ENCODE peak calls at places on chromosomes 2 and 18, in five cellular contexts. R is GM23338, K is uterus, F is A549, L is MM.1S. Y is an unnamed sample. For H3K4me1, the result is how much of the 10 kb centered on the place peaks cover.

GRCh38 chr18:24293254-24293653 is 104.4 kb downstream of the OSBPL1A start:
- DNase-seq in R (peak), K (no peak), F (no peak), L (no peak), Y (no peak)

GRCh38 chr2:230739961-230740360 is 27.3 kb downstream of the CAB39 start:
- DNase-seq in R (no peak), K (no peak), F (no peak), L (no peak), Y (no peak)

GRCh38 chr18:36583155-36583745 is 245.6 kb downstream of the TPGS2 start:
- DNase-seq in R (peak), K (no peak), F (no peak), L (no peak), Y (no peak)

GRCh38 chr2:96099861-96100798 is 16.2 kb downstream of the ADRA2B start:
- DNase-seq in R (peak), K (peak), F (no peak), L (no peak), Y (peak)

GRCh38 chr18:42413870-42414269 is 458.8 kb downstream of the PIK3C3 start:
- DNase-seq in R (no peak), K (no peak), F (no peak), L (no peak), Y (no peak)

GRCh38 chr2:86254576-86255538 is 55.6 kb downstream of the MRPL35 start:
- DNase-seq in R (peak), K (no peak), F (no peak), L (no peak), Y (no peak)

GRCh38 chr2:237935740-237936452 is 30.9 kb upstream of the UBE2F start:
- DNase-seq in R (no peak), K (no peak), F (no peak), L (no peak), Y (no peak)

GRCh38 chr2:46644690-46645385 is 165.5 kb downstream of the TMEM247 start:
- DNase-seq in R (no peak), K (no peak), F (no peak), L (no peak), Y (no peak)

GRCh38 chr2:101860782-101861181 is 131.0 kb upstream of the IL1R2 start:
- DNase-seq in R (no peak), K (no peak), F (no peak), L (no peak), Y (no peak)

GRCh38 chr2:71898851-71899681 is 248.6 kb downstream of the CYP26B1 start:
- DNase-seq in R (no peak), K (no peak), F (no peak), L (no peak), Y (no peak)

GRCh38 chr2:190382851-190383250 is 25.3 kb upstream of the MFSD6 start:
- DNase-seq in R (peak), K (peak), F (peak), L (peak), Y (no peak)

GRCh38 chr18:6731197-6731596 is 1.7 kb downstream of the ARHGAP28 start:
- DNase-seq in R (peak), K (no peak), F (no peak), L (no peak), Y (no peak)

GRCh38 chr2:109513749-109514588 is 99.8 kb downstream of the SEPTIN10 start:
- DNase-seq in R (no peak), K (peak), F (no peak), L (no peak), Y (peak)

GRCh38 chr2:235723811-235724465 is 230.1 kb downstream of the AGAP1 start:
- DNase-seq in R (no peak), K (no peak), F (no peak), L (no peak), Y (no peak)

DNA sequence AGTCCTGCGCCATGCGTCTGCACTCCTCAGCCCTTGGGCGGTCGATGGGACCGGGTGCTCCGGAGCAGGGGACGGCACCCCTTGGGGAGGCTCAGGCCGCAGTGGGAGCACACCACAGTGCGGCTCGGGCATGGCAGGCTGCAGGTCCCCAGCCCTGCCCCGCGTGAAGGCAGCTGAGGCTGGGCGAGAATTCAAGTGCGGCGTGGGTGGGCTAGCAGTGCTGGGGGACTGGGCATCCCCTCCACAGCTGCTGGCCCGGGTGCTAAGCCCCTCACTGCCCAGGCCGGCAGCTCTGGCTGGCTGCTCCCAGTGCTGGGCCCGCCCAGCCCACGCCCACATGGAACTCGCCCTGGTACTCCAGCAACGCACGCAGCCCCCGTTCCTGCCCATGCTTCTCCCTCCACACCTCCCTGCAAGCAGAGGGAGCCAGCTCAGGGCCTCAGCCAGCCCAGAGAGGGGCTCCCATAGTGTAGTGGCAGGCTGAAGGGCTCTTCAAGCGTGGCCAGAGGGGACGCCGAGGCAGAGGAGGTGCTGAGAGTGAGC is 198.3 kb upstream of the CNTNAP5 start:
- DNase-seq in R (no peak), K (no peak), F (no peak), L (no peak), Y (no peak)
- H3K4me1 ChIP-seq in R (under half), K (under half), F (under half), L (under half), Y (under half)

GRCh38 chr18:45916302-45916701 is 50.8 kb downstream of the EPG5 start:
- DNase-seq in R (peak), K (no peak), F (no peak), L (no peak), Y (no peak)
- TF ChIP-seq CTCF in R (peak), K (no peak), F (no peak), L (peak), Y (no peak)

GRCh38 chr2:53511549-53511948 is 256.1 kb upstream of the CHAC2 start:
- DNase-seq in R (no peak), K (no peak), F (no peak), L (no peak), Y (no peak)
- H3K4me1 ChIP-seq in R (under half), K (under half), F (under half), L (under half), Y (under half)

DNA sequence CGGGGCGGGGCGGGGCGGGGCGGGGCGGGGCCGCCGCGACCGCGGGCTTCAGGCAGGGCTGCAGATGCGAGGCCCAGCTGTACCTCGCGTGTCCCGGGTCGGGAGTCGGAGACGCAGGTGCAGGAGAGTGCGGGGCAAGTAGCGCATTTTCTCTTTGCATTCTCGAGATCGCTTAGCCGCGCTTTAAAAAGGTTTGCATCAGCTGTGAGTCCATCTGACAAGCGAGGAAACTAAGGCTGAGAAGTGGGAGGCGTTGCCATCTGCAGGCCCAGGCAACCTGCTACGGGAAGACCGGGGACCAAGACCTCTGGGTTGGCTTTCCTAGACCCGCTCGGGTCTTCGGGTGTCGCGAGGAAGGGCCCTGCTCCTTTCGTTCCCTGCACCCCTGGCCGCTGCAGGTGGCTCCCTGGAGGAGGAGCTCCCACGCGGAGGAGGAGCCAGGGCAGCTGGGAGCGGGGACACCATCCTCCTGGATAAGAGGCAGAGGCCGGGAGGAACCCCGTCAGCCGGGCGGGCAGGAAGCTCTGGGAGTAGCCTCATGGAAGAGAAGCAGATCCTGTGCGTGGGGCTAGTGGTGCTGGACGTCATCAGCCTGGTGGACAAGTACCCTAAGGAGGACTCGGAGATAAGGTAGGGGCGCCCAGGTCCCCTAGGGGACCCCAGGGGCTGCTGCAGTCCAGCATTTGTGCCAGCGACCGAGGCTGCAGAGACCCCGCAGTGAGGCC is at the start of gene KHK:
- DNase-seq in R (peak), K (peak), F (peak), L (no peak), Y (peak)
- TF ChIP-seq CTCF in R (no peak), K (no peak), F (no peak), L (no peak), Y (no peak)

GRCh38 chr2:37649518-37649917 is 21.9 kb downstream of the CDC42EP3 start:
- DNase-seq in R (no peak), K (no peak), F (no peak), L (no peak), Y (no peak)

GRCh38 chr2:37645836-37646235 is 25.6 kb downstream of the CDC42EP3 start:
- DNase-seq in R (no peak), K (no peak), F (no peak), L (no peak), Y (no peak)

GRCh38 chr2:37645363-37645762 is 26.1 kb downstream of the CDC42EP3 start:
- DNase-seq in R (no peak), K (no peak), F (no peak), L (peak), Y (peak)

GRCh38 chr2:37648316-37649011 is 23.0 kb downstream of the CDC42EP3 start:
- DNase-seq in R (no peak), K (peak), F (no peak), L (no peak), Y (peak)

DNA sequence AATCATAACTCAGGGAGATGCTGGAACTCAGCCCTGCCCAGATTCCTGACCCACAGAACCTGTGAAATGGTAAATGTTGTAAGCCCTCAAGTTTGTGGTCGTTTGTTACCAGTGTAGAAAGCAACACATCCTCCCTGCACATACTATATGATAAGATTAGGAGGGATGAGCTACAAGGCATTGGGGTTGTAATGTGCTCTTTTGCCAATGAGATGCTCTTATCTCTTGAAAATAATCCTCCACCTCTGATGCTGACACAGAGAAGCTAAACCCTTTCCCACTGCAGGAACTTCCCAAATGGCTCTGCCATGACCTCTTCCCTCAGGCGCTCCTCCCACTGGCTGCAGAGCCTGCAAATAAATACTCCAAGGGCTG is 23.5 kb downstream of the CDC42EP3 start:
- DNase-seq in R (no peak), K (no peak), F (no peak), L (no peak), Y (no peak)
- H3K4me1 ChIP-seq in R (under half), K (under half), F (half or more), L (half or more), Y (under half)